ENCODE peak calls at places on chromosomes 12 and 14, in eight cellular contexts. H, P, N, V, A, M, R and E are unnamed samples.

GRCh38 chr14:88323520-88324199 is 591 bp upstream of the KCNK10 start:
- DNase-seq in H (no peak), P (no peak), N (no peak), V (peak; percentile 38), A (no peak), M (peak; percentile 32), R (peak; percentile 41), E (no peak)

GRCh38 chr14:35963209-35963608 is 137.1 kb downstream of the BRMS1L start:
- DNase-seq in H (peak; percentile 10), P (no peak), N (no peak), V (no peak), A (no peak), M (no peak), R (no peak), E (no peak)

GRCh38 chr12:50764116-50764860 is 387 bp downstream of the ATF1 start:
- DNase-seq in H (peak; percentile 55), P (no peak), N (no peak), V (no peak), A (peak; percentile 75), M (peak; percentile 73), R (peak; percentile 32), E (peak; percentile 91)

GRCh38 chr14:22838631-22839041 is 2.3 kb downstream of the MMP14 start:
- DNase-seq in H (no peak), P (no peak), N (no peak), V (no peak), A (no peak), M (peak; percentile 79), R (peak; percentile 92), E (no peak)

GRCh38 chr12:48782457-48783395 is 6.2 kb downstream of the ADCY6 start:
- DNase-seq in H (no peak), P (no peak), N (no peak), V (no peak), A (no peak), M (no peak), R (no peak), E (no peak)

GRCh38 chr14:34722723-34723545 is 8.5 kb upstream of the CFL2 start:
- DNase-seq in H (peak; percentile 84), P (no peak), N (no peak), V (peak; percentile 65), A (peak; percentile 16), M (peak; percentile 75), R (peak; percentile 34), E (peak; percentile 36)

GRCh38 chr14:35374273-35374681 is 30.3 kb downstream of the NFKBIA start:
- DNase-seq in H (peak; percentile 85), P (no peak), N (peak; percentile 86), V (peak; percentile 20), A (no peak), M (peak; percentile 98), R (peak; percentile 94), E (no peak)

GRCh38 chr12:12902036-12902435 is 10.7 kb downstream of the GPRC5A start:
- DNase-seq in H (no peak), P (no peak), N (no peak), V (no peak), A (no peak), M (peak; percentile 70), R (peak; percentile 76), E (no peak)

GRCh38 chr14:93533437-93533836 is 102.7 kb downstream of the UNC79 start:
- DNase-seq in H (no peak), P (no peak), N (no peak), V (no peak), A (no peak), M (no peak), R (peak; percentile 24), E (no peak)

GRCh38 chr12:5480218-5480952 is 48.5 kb downstream of the NTF3 start:
- DNase-seq in H (no peak), P (peak; percentile 44), N (no peak), V (no peak), A (no peak), M (peak; percentile 4), R (peak; percentile 8), E (no peak)

GRCh38 chr12:1911598-1912575 is 6.6 kb downstream of the CACNA2D4 start:
- DNase-seq in H (no peak), P (peak; percentile 83), N (no peak), V (peak; percentile 86), A (no peak), M (no peak), R (no peak), E (no peak)

GRCh38 chr14:103220134-103220981 is 97.1 kb downstream of the TNFAIP2 start:
- DNase-seq in H (no peak), P (no peak), N (no peak), V (no peak), A (no peak), M (peak; percentile 40), R (no peak), E (no peak)

GRCh38 chr12:13559318-13559978 is 362.9 kb downstream of the EMP1 start:
- DNase-seq in H (no peak), P (peak; percentile 57), N (no peak), V (no peak), A (no peak), M (no peak), R (no peak), E (no peak)

GRCh38 chr12:33703221-33703620 is 263.6 kb upstream of the SYT10 start:
- DNase-seq in H (no peak), P (no peak), N (no peak), V (no peak), A (no peak), M (no peak), R (no peak), E (no peak)

GRCh38 chr14:51121096-51121495 is 26.2 kb upstream of the TRIM9 start:
- DNase-seq in H (no peak), P (no peak), N (no peak), V (no peak), A (no peak), M (no peak), R (peak; percentile 16), E (no peak)

GRCh38 chr14:71439247-71439646 is 493.0 kb upstream of the RGS6 start:
- DNase-seq in H (no peak), P (no peak), N (no peak), V (no peak), A (no peak), M (peak; percentile 43), R (peak; percentile 45), E (no peak)

GRCh38 chr12:108538796-108539195 is 22.2 kb downstream of the SART3 start:
- DNase-seq in H (no peak), P (no peak), N (no peak), V (no peak), A (no peak), M (no peak), R (no peak), E (no peak)

GRCh38 chr12:131671276-131671675 is 39.6 kb upstream of the SFSWAP start:
- DNase-seq in H (no peak), P (no peak), N (no peak), V (no peak), A (no peak), M (no peak), R (no peak), E (no peak)

GRCh38 chr14:101359221-101360044 is 201.9 kb upstream of the DIO3 start:
- DNase-seq in H (no peak), P (no peak), N (peak; percentile 10), V (peak; percentile 33), A (no peak), M (peak; percentile 6), R (peak; percentile 22), E (no peak)

GRCh38 chr12:15584366-15585041 is 204.7 kb downstream of the EPS8 start:
- DNase-seq in H (no peak), P (no peak), N (peak; percentile 45), V (peak; percentile 25), A (no peak), M (peak; percentile 77), R (peak; percentile 71), E (peak; percentile 51)

GRCh38 chr12:124286414-124286813 is 8.5 kb upstream of the RFLNA start:
- DNase-seq in H (no peak), P (no peak), N (peak; percentile 17), V (no peak), A (no peak), M (no peak), R (peak; percentile 78), E (no peak)

GRCh38 chr14:96139879-96140278 is 64.8 kb upstream of the BDKRB2 start:
- DNase-seq in H (no peak), P (no peak), N (no peak), V (no peak), A (no peak), M (peak; percentile 75), R (peak; percentile 52), E (no peak)

GRCh38 chr14:79229383-79229875 is 981.9 kb downstream of the DIO2 start:
- DNase-seq in H (no peak), P (no peak), N (no peak), V (no peak), A (no peak), M (no peak), R (peak; percentile 2), E (no peak)

GRCh38 chr14:26598081-26598671 is 343 bp upstream of the NOVA1 start:
- DNase-seq in H (peak; percentile 57), P (peak; percentile 91), N (peak; percentile 47), V (peak; percentile 88), A (no peak), M (peak; percentile 82), R (peak; percentile 87), E (no peak)

GRCh38 chr12:62971769-62972525 is 37.0 kb upstream of the PPM1H start:
- DNase-seq in H (no peak), P (no peak), N (no peak), V (peak; percentile 70), A (no peak), M (no peak), R (no peak), E (no peak)

GRCh38 chr14:81805785-81806184 is 272.1 kb upstream of the SEL1L start:
- DNase-seq in H (no peak), P (no peak), N (no peak), V (peak; percentile 45), A (no peak), M (no peak), R (no peak), E (no peak)

GRCh38 chr14:79274641-79275366 is 936.5 kb downstream of the DIO2 start:
- DNase-seq in H (no peak), P (no peak), N (no peak), V (no peak), A (no peak), M (peak; percentile 4), R (no peak), E (no peak)

GRCh38 chr12:92503977-92504966 is 198.5 kb upstream of the PLEKHG7 start:
- DNase-seq in H (no peak), P (no peak), N (no peak), V (no peak), A (no peak), M (no peak), R (no peak), E (no peak)

GRCh38 chr14:70190156-70190555 is 1.4 kb upstream of the SLC8A3 start:
- DNase-seq in H (no peak), P (no peak), N (no peak), V (no peak), A (no peak), M (no peak), R (no peak), E (no peak)

GRCh38 chr12:113482334-113482733 is 10.7 kb upstream of the LHX5 start:
- DNase-seq in H (no peak), P (no peak), N (no peak), V (no peak), A (no peak), M (no peak), R (no peak), E (no peak)

GRCh38 chr14:52111583-52111982 is 42.7 kb upstream of the NID2 start:
- DNase-seq in H (peak; percentile 29), P (no peak), N (no peak), V (no peak), A (no peak), M (peak; percentile 80), R (peak; percentile 68), E (no peak)

GRCh38 chr14:71290960-71291466 is 383.8 kb downstream of the PCNX1 start:
- DNase-seq in H (peak; percentile 7), P (no peak), N (peak; percentile 69), V (no peak), A (no peak), M (peak; percentile 89), R (peak; percentile 93), E (no peak)

GRCh38 chr12:120625557-120626419 is 14.6 kb upstream of the CABP1 start:
- DNase-seq in H (peak; percentile 83), P (no peak), N (no peak), V (no peak), A (no peak), M (no peak), R (no peak), E (no peak)

GRCh38 chr14:54428527-54428926 is 12.6 kb downstream of the CNIH1 start:
- DNase-seq in H (no peak), P (no peak), N (no peak), V (no peak), A (no peak), M (no peak), R (no peak), E (no peak)